ENCODE peak calls at places on chromosomes 6 and 20, in eight cellular contexts. I, K, H, E, B, O, D and A are unnamed samples.

GRCh38 chr6:946546-946945 is 253.6 kb upstream of the EXOC2 start:
- DNase-seq in B (no peak), O (no peak), H (no peak), E (no peak), K (no peak), I (peak), D (no peak), A (peak)

GRCh38 chr6:95690328-95690727 is 113.0 kb downstream of the MANEA start:
- DNase-seq in I (no peak), E (no peak), D (no peak), H (no peak), B (peak), O (no peak), K (no peak), A (peak)

GRCh38 chr20:25299801-25300200 is 51.9 kb downstream of the PYGB start:
- DNase-seq in D (no peak), I (no peak), K (no peak), E (no peak), B (peak), H (no peak), O (no peak), A (peak)

GRCh38 chr20:4726710-4727391 is 5.1 kb downstream of the PRND start:
- DNase-seq in E (no peak), I (peak), K (no peak), H (no peak), B (peak), O (peak), D (peak), A (peak)

GRCh38 chr6:38155576-38156204 is 336.2 kb downstream of the ZFAND3 start:
- DNase-seq in B (no peak), H (no peak), K (no peak), E (no peak), O (no peak), D (no peak), I (no peak), A (no peak)

GRCh38 chr6:6509304-6509703 is 79.2 kb upstream of the LY86 start:
- DNase-seq in B (no peak), H (no peak), I (no peak), O (no peak), E (no peak), K (no peak), D (no peak), A (no peak)

GRCh38 chr6:44712353-44713147 is 325.0 kb downstream of the CDC5L start:
- DNase-seq in H (no peak), I (no peak), E (no peak), K (no peak), O (no peak), D (no peak), B (no peak), A (no peak)

GRCh38 chr6:100176321-100176950 is 182.4 kb upstream of the MCHR2 start:
- DNase-seq in K (no peak), H (no peak), D (no peak), B (peak), O (no peak), E (no peak), I (peak), A (peak)

GRCh38 chr6:44219053-44219814 is 2.5 kb downstream of the MYMX start:
- DNase-seq in E (no peak), O (peak), I (peak), K (peak), D (no peak), B (peak), H (peak), A (peak)

GRCh38 chr20:17863577-17864292 is 104.9 kb downstream of the SNX5 start:
- DNase-seq in O (no peak), B (peak), I (no peak), K (peak), H (no peak), D (no peak), E (no peak), A (peak)

GRCh38 chr6:1836690-1837089 is 227.0 kb downstream of the FOXC1 start:
- DNase-seq in O (no peak), K (no peak), E (no peak), D (no peak), B (no peak), I (no peak), H (no peak), A (no peak)

GRCh38 chr6:145099713-145100112 is 635.6 kb downstream of the EPM2A start:
- DNase-seq in E (no peak), K (no peak), H (no peak), D (no peak), B (no peak), I (no peak), O (no peak), A (no peak)

GRCh38 chr20:22703843-22704242 is 119.5 kb upstream of the FOXA2 start:
- DNase-seq in B (no peak), O (no peak), I (no peak), E (no peak), H (no peak), D (no peak), K (no peak), A (no peak)

GRCh38 chr20:55004044-55004443 is 528.7 kb downstream of the DOK5 start:
- DNase-seq in B (no peak), O (no peak), E (no peak), K (no peak), D (no peak), I (no peak), H (no peak), A (no peak)

GRCh38 chr6:142816024-142816423 is 129.0 kb downstream of the HIVEP2 start:
- DNase-seq in K (no peak), E (no peak), B (no peak), I (peak), O (no peak), H (no peak), D (no peak), A (no peak)

GRCh38 chr6:106730264-106730663 is 100.9 kb downstream of the QRSL1 start:
- DNase-seq in O (no peak), I (no peak), E (no peak), H (no peak), K (no peak), D (no peak), B (no peak), A (no peak)

GRCh38 chr6:36682328-36683144 is 4.0 kb downstream of the CDKN1A start:
- DNase-seq in O (peak), H (no peak), D (peak), B (peak), K (peak), I (peak), E (no peak), A (peak)